ENCODE peak calls at places on chromosomes 4 and X, in six cellular contexts. L is AG04450, F is AG09309, A is brain microvascular endothelial cell, Y is PC-3, T is adrenal gland. I is an unnamed sample.

GRCh38 chr4:151014521-151015457 is at the start of gene LRBA:
- DNase-seq in L (no peak), F (no peak), A (peak), Y (peak), T (peak), I (peak)

GRCh38 chr4:110614173-110614948 is 8.5 kb downstream of the PITX2 start:
- DNase-seq in L (no peak), F (no peak), A (no peak), Y (no peak), T (no peak), I (no peak)

GRCh38 chr4:108700358-108700757 is 50.0 kb downstream of the OSTC start:
- DNase-seq in L (no peak), F (peak), A (no peak), Y (peak), T (no peak), I (no peak)

GRCh38 chrX:152138388-152138784 is at the start of gene MAGEA10:
- DNase-seq in L (no peak), F (no peak), A (no peak), Y (no peak), T (no peak), I (no peak)

GRCh38 chr4:6595897-6596537 is 21.0 kb downstream of the MAN2B2 start:
- DNase-seq in L (no peak), F (no peak), A (no peak), Y (peak), T (no peak), I (peak)

GRCh38 chr4:48205092-48205491 is 64.5 kb downstream of the TEC start:
- DNase-seq in L (no peak), F (no peak), A (no peak), Y (no peak), T (no peak), I (no peak)

GRCh38 chr4:38482696-38483095 is 181.3 kb upstream of the KLF3 start:
- DNase-seq in L (no peak), F (no peak), A (no peak), Y (no peak), T (no peak), I (no peak)

GRCh38 chrX:12013220-12013619 is 125.1 kb upstream of the FRMPD4 start:
- DNase-seq in L (peak), F (no peak), A (peak), Y (peak), T (no peak), I (peak)

GRCh38 chrX:135354288-135354687 is 45.0 kb downstream of the ETDC start:
- DNase-seq in L (no peak), F (no peak), A (no peak), Y (no peak), T (no peak), I (no peak)

GRCh38 chr4:8125526-8126056 is 33.0 kb downstream of the ABLIM2 start:
- DNase-seq in L (no peak), F (no peak), A (no peak), Y (no peak), T (no peak), I (no peak)

GRCh38 chr4:158459085-158459820 is 62.4 kb upstream of the RXFP1 start:
- DNase-seq in L (no peak), F (no peak), A (no peak), Y (no peak), T (no peak), I (peak)

GRCh38 chr4:47031011-47031678 is at the start of gene GABRB1:
- DNase-seq in L (peak), F (no peak), A (peak), Y (no peak), T (peak), I (peak)

GRCh38 chr4:119290598-119290997 is 31.3 kb downstream of the FABP2 start:
- DNase-seq in L (no peak), F (no peak), A (no peak), Y (no peak), T (no peak), I (no peak)

GRCh38 chr4:119286377-119287002 is 35.4 kb downstream of the FABP2 start:
- DNase-seq in L (peak), F (peak), A (peak), Y (peak), T (peak), I (peak)

GRCh38 chr4:119281374-119281773 is 40.6 kb downstream of the FABP2 start:
- DNase-seq in L (no peak), F (no peak), A (no peak), Y (no peak), T (no peak), I (no peak)

GRCh38 chr4:119289313-119289712 is 32.6 kb downstream of the FABP2 start:
- DNase-seq in L (no peak), F (no peak), A (no peak), Y (no peak), T (no peak), I (no peak)

GRCh38 chr4:119284876-119285611 is 36.9 kb downstream of the FABP2 start:
- DNase-seq in L (no peak), F (no peak), A (no peak), Y (peak), T (no peak), I (no peak)
- H3K4me3 ChIP-seq in L (peak), F (no peak), A (peak), Y (peak), T (no peak), I (peak)

DNA sequence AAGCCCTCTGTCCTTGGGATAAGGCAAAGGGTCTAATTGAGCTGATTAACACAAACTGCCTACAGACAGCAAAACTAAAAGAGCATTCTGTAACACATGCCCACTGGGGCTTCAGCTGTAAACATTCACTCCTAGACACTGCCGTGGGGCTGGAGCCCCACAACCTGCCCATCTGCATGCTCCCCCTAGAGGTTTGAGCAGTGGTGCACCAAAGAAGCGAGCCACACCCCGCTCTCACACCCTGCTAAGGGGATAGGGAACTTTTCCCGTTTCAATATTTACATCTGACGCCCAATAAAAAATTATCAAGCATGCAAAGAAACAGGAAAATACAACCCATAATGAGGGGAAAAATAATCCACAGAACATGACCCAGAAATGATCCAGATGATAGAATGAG is 46.9 kb upstream of the HSD17B10 start:
- DNase-seq in L (no peak), F (no peak), A (no peak), Y (peak), T (peak), I (peak)
- TF ChIP-seq CTCF in L (peak), F (peak), A (peak), Y (peak), T (no peak), I (peak)

DNA sequence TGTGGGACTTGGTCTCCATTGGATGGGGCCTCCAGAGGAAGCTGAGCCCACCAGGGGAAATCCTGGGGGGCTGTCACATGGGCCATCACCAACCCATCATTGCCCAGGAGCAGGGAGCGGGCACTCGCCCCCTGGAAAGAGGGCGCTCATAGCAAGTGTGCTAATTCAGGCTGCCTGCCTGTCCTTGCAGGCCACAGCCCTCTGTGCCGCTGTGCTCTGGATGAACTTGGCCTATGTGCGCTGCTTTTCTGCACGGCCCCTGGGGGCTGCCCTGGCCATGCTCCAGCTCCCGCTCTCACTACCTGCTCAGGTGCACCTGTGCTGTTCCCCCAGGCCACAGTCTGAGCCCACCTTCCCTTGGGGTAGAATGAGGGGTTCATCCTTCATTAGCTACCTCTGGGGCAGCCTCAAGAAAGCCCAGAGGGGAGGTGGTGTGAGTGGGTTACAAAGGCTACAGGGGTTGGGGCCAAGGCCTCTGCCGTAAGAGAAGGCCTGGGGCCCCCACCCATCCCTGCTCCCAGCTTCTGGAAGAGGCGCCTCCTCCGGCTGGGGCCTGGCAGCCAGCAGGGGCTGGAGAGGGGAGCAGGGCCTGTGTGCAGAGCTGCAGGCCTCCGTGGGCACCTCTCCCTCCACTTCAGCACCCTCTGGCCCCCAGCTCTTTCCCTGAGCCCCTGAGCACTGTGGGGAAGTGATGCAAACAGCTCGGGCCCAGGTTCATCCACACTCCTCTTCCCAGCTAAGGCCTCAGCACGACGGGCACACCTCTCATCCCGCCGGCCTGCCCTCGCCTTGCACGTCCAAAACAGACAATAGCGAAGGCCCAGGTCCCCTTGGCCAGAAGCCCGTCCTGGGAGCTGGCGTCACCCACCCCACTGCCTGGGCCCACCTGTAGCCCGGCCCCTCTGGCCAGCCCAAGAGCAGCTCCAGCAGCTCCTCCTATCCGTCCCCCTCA is 8.9 kb downstream of the CFAP99 start:
- DNase-seq in L (no peak), F (no peak), A (no peak), Y (no peak), T (no peak), I (no peak)
- H3K4me3 ChIP-seq in L (no peak), F (no peak), A (no peak), Y (no peak), T (no peak), I (no peak)

GRCh38 chr4:120873554-120873953 is 49.0 kb downstream of the PRDM5 start:
- DNase-seq in L (no peak), F (no peak), A (no peak), Y (no peak), T (no peak), I (no peak)
- TF ChIP-seq CTCF in L (peak), F (peak), A (peak), Y (peak), T (no peak), I (no peak)

GRCh38 chrX:133922390-133922772 is 63.0 kb downstream of the GPC3 start:
- DNase-seq in L (no peak), F (no peak), A (no peak), Y (no peak), T (no peak), I (no peak)
- H3K4me3 ChIP-seq in L (no peak), F (no peak), A (no peak), Y (no peak), T (no peak), I (no peak)

GRCh38 chrX:148530464-148531077 is 30.2 kb downstream of the AFF2 start:
- DNase-seq in L (no peak), F (peak), A (peak), Y (peak), T (peak), I (peak)
- TF ChIP-seq CTCF in L (peak), F (peak), A (peak), Y (peak), T (peak), I (peak)